ENCODE peak calls at places on chromosomes 4 and X, in nine cellular contexts. M is neural progenitor cell, S is GM23248, G is HCT116, Q is PC-3, C is SK-N-SH, H is MM.1S, P is hepatocyte, X is GM23338. Z is an unnamed sample.

GRCh38 chr4:8110071-8110986 is 48.3 kb downstream of the ABLIM2 start:
- DNase-seq in G (no peak), C (no peak), H (no peak), P (peak), S (peak), X (peak), M (peak), Q (peak), Z (peak)

GRCh38 chr4:27020203-27020602 is 159.6 kb downstream of the STIM2 start:
- DNase-seq in X (no peak), S (no peak), P (no peak), C (no peak), Q (no peak), H (no peak), M (no peak), G (no peak), Z (no peak)

GRCh38 chr4:7391637-7392437 is 42.9 kb downstream of the PSAPL1 start:
- DNase-seq in P (no peak), X (no peak), C (peak), M (no peak), Q (no peak), S (no peak), H (no peak), G (no peak), Z (no peak)

GRCh38 chr4:1310031-1310795 is 20.5 kb downstream of the MAEA start:
- DNase-seq in G (no peak), S (no peak), Q (no peak), X (no peak), M (no peak), H (no peak), C (no peak), P (no peak), Z (no peak)

GRCh38 chr4:152643153-152644035 is 36.4 kb downstream of the TMEM154 start:
- DNase-seq in Q (no peak), P (no peak), G (no peak), H (peak), S (no peak), M (no peak), C (no peak), X (no peak), Z (peak)

GRCh38 chr4:15034071-15034764 is 31.9 kb downstream of the CPEB2 start:
- DNase-seq in H (no peak), P (no peak), C (no peak), X (no peak), S (peak), Q (peak), M (no peak), G (no peak), Z (no peak)

GRCh38 chrX:1111543-1112300 is 100.7 kb downstream of the CRLF2 start:
- DNase-seq in G (no peak), M (peak), X (peak), H (no peak), P (no peak), C (no peak), Q (no peak), S (no peak), Z (peak)

GRCh38 chr4:185535818-185536729 is 767 bp upstream of the PDLIM3 start:
- DNase-seq in G (no peak), P (no peak), X (peak), Q (no peak), S (peak), H (peak), M (no peak), C (peak), Z (no peak)

GRCh38 chr4:34091451-34091850 is 2152.9 kb downstream of the ARAP2 start:
- DNase-seq in X (no peak), M (no peak), G (no peak), S (no peak), Q (no peak), H (peak), C (no peak), P (no peak), Z (no peak)
- TF ChIP-seq EZH2phosphoT487 in X (no peak), M (no peak), G (no peak), S (no peak), Q (no peak), H (no peak), C (no peak), P (no peak), Z (no peak)

GRCh38 chr4:109702950-109703663 is at the start of gene CASP6:
- DNase-seq in X (peak), H (peak), S (peak), C (peak), M (peak), P (peak), Q (peak), G (peak), Z (peak)
- H3K4me2 ChIP-seq in X (peak), H (peak), S (peak), C (peak), M (peak), P (peak), Q (peak), G (peak), Z (peak)

GRCh38 chr4:158316264-158316663 is 106.0 kb downstream of the TMEM144 start:
- DNase-seq in X (no peak), P (no peak), S (peak), H (no peak), C (no peak), M (no peak), Q (no peak), G (no peak), Z (no peak)

GRCh38 chr4:158327525-158327924 is 117.2 kb downstream of the TMEM144 start:
- DNase-seq in X (peak), H (no peak), Q (no peak), M (peak), S (no peak), P (peak), G (no peak), C (no peak), Z (no peak)

GRCh38 chr4:158319880-158320279 is 109.6 kb downstream of the TMEM144 start:
- DNase-seq in H (no peak), M (no peak), C (no peak), G (no peak), S (no peak), X (no peak), Q (no peak), P (no peak), Z (no peak)

DNA sequence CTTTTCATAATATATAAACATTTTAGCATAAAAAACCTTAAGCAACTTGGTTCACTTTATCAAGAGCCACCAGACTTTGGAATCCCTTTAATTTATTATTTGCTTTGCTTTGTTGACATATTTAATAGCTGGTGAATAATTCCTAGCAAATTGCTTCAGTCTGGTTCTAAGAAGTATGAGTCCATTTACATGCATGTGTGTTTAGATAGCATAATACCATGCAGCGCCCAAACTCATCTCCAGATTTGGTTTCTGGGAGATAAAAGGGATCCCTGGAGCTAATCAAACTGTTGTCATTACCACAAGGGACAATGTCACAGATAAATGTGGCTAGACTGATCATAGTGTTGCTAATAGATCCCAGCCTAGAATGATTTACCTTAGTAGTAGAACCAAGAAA is 111.8 kb downstream of the TMEM144 start:
- DNase-seq in S (peak), M (no peak), X (no peak), Q (peak), P (no peak), H (no peak), G (no peak), C (peak), Z (no peak)
- TF ChIP-seq EZH2phosphoT487 in S (peak), M (no peak), X (no peak), Q (no peak), P (no peak), H (no peak), G (no peak), C (no peak), Z (no peak)

DNA sequence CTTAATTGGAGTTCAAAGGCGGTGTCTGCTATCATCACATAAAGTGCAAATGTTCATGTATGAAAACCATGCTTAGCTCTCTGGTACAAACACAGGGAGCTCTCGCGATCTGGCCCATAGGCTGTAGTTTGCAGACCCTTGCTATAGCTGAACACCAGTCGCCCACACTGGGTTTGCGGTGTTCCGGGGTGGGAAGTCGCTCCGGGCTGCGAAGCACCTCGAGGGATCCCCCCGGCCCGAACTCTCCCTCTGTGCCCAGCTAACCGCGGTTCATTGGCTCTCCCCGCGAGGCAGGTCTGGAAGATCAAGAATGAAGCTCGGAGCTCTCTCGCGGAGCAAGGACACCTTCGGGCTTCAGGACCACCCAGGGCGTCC is 347 bp upstream of the PRPS2 start:
- DNase-seq in X (no peak), Q (no peak), C (no peak), S (no peak), G (no peak), H (peak), M (no peak), P (no peak), Z (no peak)
- H3K4me2 ChIP-seq in X (peak), Q (peak), C (peak), S (peak), G (peak), H (peak), M (peak), P (peak), Z (peak)

GRCh38 chrX:42946544-42947223 is 168.7 kb upstream of the PPP1R2C start:
- DNase-seq in G (no peak), H (no peak), M (no peak), P (no peak), S (no peak), C (no peak), Q (no peak), X (no peak), Z (no peak)
- TF ChIP-seq EZH2phosphoT487 in G (no peak), H (no peak), M (no peak), P (no peak), S (no peak), C (no peak), Q (no peak), X (no peak), Z (no peak)

Z was measured in OCI-LY7.